ENCODE peak calls at places on chromosome 18, in nine cellular contexts. L is spleen, Y is tibial nerve, I is stomach, A is tibial artery, T is lung, M is left ventricle myocardium inferior, J is heart left ventricle, W is A549. V is an unnamed sample.

GRCh38 chr18:12283256-12283655 is 24.8 kb upstream of the TUBB6 start:
- DNase-seq in L (no peak), Y (no peak), I (no peak), A (no peak), T (no peak), M (no peak), J (no peak), W (no peak), V (no peak)

GRCh38 chr18:62420151-62420512 is 95.0 kb downstream of the TNFRSF11A start:
- DNase-seq in L (no peak), Y (no peak), I (no peak), A (no peak), T (no peak), M (no peak), J (no peak), W (no peak), V (no peak)

GRCh38 chr18:73528066-73528465 is 619.6 kb downstream of the FBXO15 start:
- DNase-seq in L (no peak), Y (no peak), I (no peak), A (no peak), T (no peak), M (no peak), J (no peak), W (no peak), V (no peak)

GRCh38 chr18:12307871-12308385 is at the start of gene TUBB6:
- DNase-seq in L (peak; percentile 81), Y (peak; percentile 37), I (peak; percentile 47), A (peak; percentile 61), T (peak; percentile 64), M (peak; percentile 79), J (peak; percentile 88), W (peak; percentile 24), V (no peak)

GRCh38 chr18:43571078-43571689 is 293.9 kb upstream of the SYT4 start:
- DNase-seq in L (no peak), Y (no peak), I (peak; percentile 45), A (no peak), T (no peak), M (no peak), J (no peak), W (peak; percentile 3), V (no peak)

GRCh38 chr18:79964330-79965118 is at the start of gene HSBP1L1:
- DNase-seq in L (peak; percentile 95), Y (no peak), I (peak; percentile 87), A (no peak), T (peak; percentile 79), M (peak; percentile 70), J (peak; percentile 61), W (peak; percentile 57), V (no peak)

GRCh38 chr18:9705183-9705864 is 2.8 kb upstream of the RAB31 start:
- DNase-seq in L (no peak), Y (no peak), I (no peak), A (no peak), T (no peak), M (no peak), J (no peak), W (no peak), V (no peak)

GRCh38 chr18:79405781-79406575 is 10.2 kb downstream of the NFATC1 start:
- DNase-seq in L (peak; percentile 97), Y (no peak), I (peak; percentile 59), A (peak; percentile 64), T (peak; percentile 55), M (peak; percentile 54), J (peak; percentile 84), W (no peak), V (no peak)

GRCh38 chr18:38402509-38402908 is 836.9 kb upstream of the CELF4 start:
- DNase-seq in L (no peak), Y (no peak), I (no peak), A (no peak), T (no peak), M (no peak), J (no peak), W (no peak), V (no peak)

GRCh38 chr18:25737710-25738251 is 352.6 kb downstream of the SS18 start:
- DNase-seq in L (no peak), Y (peak; percentile 57), I (no peak), A (no peak), T (no peak), M (no peak), J (no peak), W (no peak), V (no peak)

GRCh38 chr18:67199993-67200617 is 316.4 kb downstream of the DSEL start:
- DNase-seq in L (no peak), Y (no peak), I (no peak), A (no peak), T (no peak), M (no peak), J (no peak), W (peak; percentile 1), V (no peak)

GRCh38 chr18:79664525-79665125 is 15.0 kb upstream of the CTDP1 start:
- DNase-seq in L (no peak), Y (no peak), I (no peak), A (no peak), T (no peak), M (no peak), J (no peak), W (no peak), V (no peak)

GRCh38 chr18:11859903-11860407 is 8.7 kb downstream of the CHMP1B start:
- DNase-seq in L (peak; percentile 10), Y (no peak), I (no peak), A (no peak), T (no peak), M (no peak), J (no peak), W (peak; percentile 67), V (no peak)

GRCh38 chr18:8912348-8913057 is 190.0 kb upstream of the NDUFV2 start:
- DNase-seq in L (peak; percentile 79), Y (no peak), I (no peak), A (no peak), T (peak; percentile 33), M (no peak), J (no peak), W (no peak), V (no peak)

GRCh38 chr18:76459687-76460350 is 35.2 kb downstream of the ZNF516 start:
- DNase-seq in L (no peak), Y (no peak), I (peak; percentile 61), A (no peak), T (peak; percentile 79), M (no peak), J (peak; percentile 36), W (peak; percentile 69), V (no peak)

GRCh38 chr18:9796933-9797549 is 88.7 kb upstream of the TXNDC2 start:
- DNase-seq in L (no peak), Y (no peak), I (no peak), A (peak; percentile 37), T (no peak), M (no peak), J (no peak), W (no peak), V (peak; percentile 74)

DNA sequence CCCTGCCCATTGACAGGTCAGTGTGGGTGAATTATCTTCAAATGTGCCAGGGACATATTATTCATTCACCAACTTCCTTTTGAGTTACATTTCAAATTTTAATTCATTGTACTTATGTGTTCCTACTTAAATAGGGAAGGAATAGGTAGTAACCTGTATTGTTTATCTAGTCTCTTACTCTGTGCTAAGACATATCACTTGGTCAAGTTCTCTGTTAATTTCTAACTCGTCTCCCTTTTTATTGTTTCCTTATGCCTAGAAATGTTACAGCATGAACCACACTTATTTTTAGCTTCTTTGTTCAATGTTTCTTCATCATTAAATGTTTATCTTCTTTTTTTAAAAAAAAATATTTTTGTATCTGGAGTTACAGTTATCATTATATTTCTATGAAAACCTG is 151.9 kb downstream of the HAUS1 start:
- DNase-seq in L (no peak), Y (no peak), I (no peak), A (no peak), T (no peak), M (no peak), J (no peak), W (no peak), V (no peak)
- H3K27ac ChIP-seq in L (no peak overlapping the region), Y (no peak overlapping the region), I (no peak overlapping the region), A (no peak overlapping the region), T (no peak overlapping the region), M (no peak overlapping the region), J (no peak overlapping the region), W (no peak overlapping the region), V (no peak overlapping the region)

GRCh38 chr18:58997811-58998337 is 133.2 kb downstream of the ZNF532 start:
- DNase-seq in L (no peak), Y (no peak), I (no peak), A (peak; percentile 75), T (no peak), M (peak; percentile 25), J (no peak), W (no peak), V (no peak)
- H3K27ac ChIP-seq in L (peak overlapping the region; percentile 71), Y (peak overlapping the region; percentile 43), I (peak overlapping the region; percentile 46), A (peak overlapping the region; percentile 84), T (no peak overlapping the region), M (peak overlapping the region; percentile 91), J (peak overlapping the region; percentile 90), W (peak overlapping the region; percentile 92), V (no peak overlapping the region)

GRCh38 chr18:36157441-36157840 is 27.7 kb downstream of the ELP2 start:
- DNase-seq in L (no peak), Y (no peak), I (no peak), A (no peak), T (no peak), M (no peak), J (no peak), W (no peak), V (no peak)
- H3K27ac ChIP-seq in L (no peak overlapping the region), Y (no peak overlapping the region), I (no peak overlapping the region), A (no peak overlapping the region), T (no peak overlapping the region), M (no peak overlapping the region), J (no peak overlapping the region), W (no peak overlapping the region), V (no peak overlapping the region)

GRCh38 chr18:50373531-50373930 is 1.3 kb upstream of the SKA1 start:
- DNase-seq in L (no peak), Y (no peak), I (no peak), A (no peak), T (no peak), M (no peak), J (no peak), W (no peak), V (no peak)

GRCh38 chr18:50374170-50374752 is 585 bp upstream of the SKA1 start:
- DNase-seq in L (no peak), Y (no peak), I (no peak), A (no peak), T (no peak), M (no peak), J (no peak), W (no peak), V (no peak)

GRCh38 chr18:50374753-50375391 is at the start of gene SKA1:
- DNase-seq in L (peak; percentile 98), Y (peak; percentile 75), I (peak; percentile 93), A (peak; percentile 85), T (peak; percentile 91), M (peak; percentile 92), J (peak; percentile 93), W (peak; percentile 72), V (peak; percentile 80)

GRCh38 chr18:50369672-50370071 is 5.2 kb upstream of the SKA1 start:
- DNase-seq in L (no peak), Y (no peak), I (no peak), A (no peak), T (no peak), M (no peak), J (no peak), W (no peak), V (no peak)

DNA sequence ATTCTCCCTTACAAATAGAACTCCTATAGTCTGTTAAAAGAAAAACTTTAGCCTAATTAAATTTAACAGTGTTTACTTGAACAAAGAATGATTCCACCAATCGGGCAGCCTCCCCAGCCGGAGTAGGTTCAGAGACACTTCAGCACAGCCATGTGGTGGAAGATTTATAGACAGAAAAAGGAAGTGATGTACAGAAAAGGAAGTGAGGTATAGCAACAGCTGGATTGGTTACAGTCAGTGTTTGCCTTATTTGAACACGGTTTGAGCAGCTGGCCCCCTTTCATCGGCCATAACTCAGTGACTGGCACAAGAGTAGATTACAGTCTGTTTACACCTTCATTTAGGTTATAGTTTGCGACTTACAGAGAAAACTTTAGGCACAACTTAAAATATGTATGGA is 2.1 kb upstream of the SKA1 start:
- DNase-seq in L (no peak), Y (no peak), I (no peak), A (no peak), T (no peak), M (no peak), J (no peak), W (no peak), V (no peak)
- H3K27ac ChIP-seq in L (no peak overlapping the region), Y (no peak overlapping the region), I (no peak overlapping the region), A (no peak overlapping the region), T (no peak overlapping the region), M (no peak overlapping the region), J (no peak overlapping the region), W (no peak overlapping the region), V (no peak overlapping the region)

V was measured in caudate nucleus.